ENCODE peak calls at places on chromosomes 7 and 10, in eight cellular contexts. H is skeletal muscle cell; B is NCI-H1417; I is CD8-positive, alpha-beta T cell; U is NCI-H345; O is caudate nucleus; K is astrocyte of the hippocampus; A is heart left ventricle. N is an unnamed sample.

GRCh38 chr7:112362796-112363195 is 87.5 kb upstream of the IFRD1 start:
- DNase-seq in H (no peak), B (peak), I (no peak), U (peak), O (no peak), K (peak), A (no peak), N (no peak)

GRCh38 chr7:66142334-66142733 is 27.7 kb downstream of the CRCP start:
- DNase-seq in H (no peak), B (no peak), I (no peak), U (no peak), O (no peak), K (no peak), A (no peak), N (no peak)

GRCh38 chr7:24283900-24284698 is at the start of gene NPY:
- DNase-seq in H (no peak), B (no peak), I (no peak), U (peak), O (no peak), K (peak), A (no peak), N (peak)

GRCh38 chr10:125151824-125152634 is 8.3 kb downstream of the CTBP2 start:
- DNase-seq in H (no peak), B (peak), I (peak), U (peak), O (no peak), K (no peak), A (no peak), N (peak)

GRCh38 chr10:28049286-28049685 is 50.4 kb upstream of the ODAD2 start:
- DNase-seq in H (no peak), B (no peak), I (no peak), U (no peak), O (no peak), K (no peak), A (no peak), N (no peak)

GRCh38 chr10:6603142-6604125 is 23.4 kb upstream of the PRKCQ start:
- DNase-seq in H (no peak), B (no peak), I (no peak), U (no peak), O (no peak), K (no peak), A (no peak), N (no peak)

GRCh38 chr7:46168671-46169383 is 247.8 kb upstream of the IGFBP3 start:
- DNase-seq in H (no peak), B (no peak), I (no peak), U (no peak), O (no peak), K (no peak), A (no peak), N (no peak)

GRCh38 chr10:99536400-99537254 is 3.9 kb downstream of the NKX2-3 start:
- DNase-seq in H (no peak), B (no peak), I (no peak), U (no peak), O (no peak), K (no peak), A (no peak), N (no peak)

GRCh38 chr10:104327745-104328635 is 10.3 kb downstream of the ITPRIP start:
- DNase-seq in H (peak), B (no peak), I (no peak), U (peak), O (no peak), K (peak), A (no peak), N (no peak)

GRCh38 chr10:47406870-47407648 is 23.0 kb upstream of the ZNF488 start:
- DNase-seq in H (no peak), B (no peak), I (no peak), U (no peak), O (no peak), K (peak), A (no peak), N (no peak)

GRCh38 chr7:143000648-143001047 is 26.3 kb downstream of the OR9A2 start:
- DNase-seq in H (no peak), B (no peak), I (no peak), U (no peak), O (no peak), K (no peak), A (no peak), N (no peak)

GRCh38 chr10:104894711-104895110 is 253.6 kb downstream of the SORCS3 start:
- DNase-seq in H (no peak), B (no peak), I (no peak), U (no peak), O (no peak), K (no peak), A (no peak), N (no peak)

N was measured in aorta.